ENCODE peak calls at places on chromosomes 1 and 21, in six cellular contexts. D, N, A, Y, R and Z are unnamed samples.

GRCh38 chr1:173202430-173203145 is 4.5 kb downstream of the TNFSF4 start:
- DNase-seq in Y (no peak), R (peak; percentile 34), A (peak; percentile 23), N (peak; percentile 60), D (peak; percentile 95), Z (peak; percentile 83)

GRCh38 chr1:85374160-85374559 is 90.8 kb downstream of the DDAH1 start:
- DNase-seq in Y (no peak), R (no peak), D (peak; percentile 95), A (no peak), N (no peak), Z (peak; percentile 89)

GRCh38 chr1:31732751-31733289 is 29.0 kb upstream of the COL16A1 start:
- DNase-seq in Y (no peak), N (no peak), A (no peak), D (no peak), R (no peak), Z (no peak)

GRCh38 chr1:79128726-79129125 is 122.2 kb upstream of the ADGRL4 start:
- DNase-seq in A (no peak), N (no peak), R (no peak), D (peak; percentile 93), Y (no peak), Z (peak; percentile 78)

GRCh38 chr1:202329891-202330290 is 11.8 kb downstream of the UBE2T start:
- DNase-seq in N (peak; percentile 50), R (no peak), Y (no peak), A (no peak), D (no peak), Z (no peak)

GRCh38 chr1:156025873-156026272 is 5.1 kb upstream of the SSR2 start:
- DNase-seq in Y (peak; percentile 47), A (peak; percentile 49), N (peak; percentile 82), R (peak; percentile 85), D (peak; percentile 45), Z (peak; percentile 70)

GRCh38 chr1:165539908-165540307 is 3.9 kb upstream of the LRRC52 start:
- DNase-seq in N (no peak), A (no peak), R (no peak), Y (no peak), D (no peak), Z (no peak)

GRCh38 chr1:233868461-233868860 is 36.0 kb upstream of the SLC35F3 start:
- DNase-seq in Y (no peak), R (no peak), N (no peak), A (no peak), D (no peak), Z (no peak)

GRCh38 chr1:52727114-52727586 is 897 bp downstream of the ZYG11B start:
- DNase-seq in D (no peak), A (no peak), Y (no peak), R (no peak), N (peak; percentile 33), Z (peak; percentile 32)

GRCh38 chr1:21337931-21338567 is 47.8 kb upstream of the ECE1 start:
- DNase-seq in N (no peak), D (peak; percentile 93), R (no peak), Y (no peak), A (no peak), Z (peak; percentile 93)

GRCh38 chr1:21335750-21336168 is 45.5 kb upstream of the ECE1 start:
- DNase-seq in D (no peak), A (no peak), Y (no peak), N (no peak), R (no peak), Z (no peak)

GRCh38 chr1:21338568-21339401 is 48.5 kb upstream of the ECE1 start:
- DNase-seq in R (no peak), A (no peak), Y (no peak), D (peak; percentile 93), N (peak; percentile 82), Z (peak; percentile 91)

GRCh38 chr1:21337459-21337930 is 47.2 kb upstream of the ECE1 start:
- DNase-seq in Y (no peak), R (no peak), D (no peak), N (no peak), A (no peak), Z (no peak)

DNA sequence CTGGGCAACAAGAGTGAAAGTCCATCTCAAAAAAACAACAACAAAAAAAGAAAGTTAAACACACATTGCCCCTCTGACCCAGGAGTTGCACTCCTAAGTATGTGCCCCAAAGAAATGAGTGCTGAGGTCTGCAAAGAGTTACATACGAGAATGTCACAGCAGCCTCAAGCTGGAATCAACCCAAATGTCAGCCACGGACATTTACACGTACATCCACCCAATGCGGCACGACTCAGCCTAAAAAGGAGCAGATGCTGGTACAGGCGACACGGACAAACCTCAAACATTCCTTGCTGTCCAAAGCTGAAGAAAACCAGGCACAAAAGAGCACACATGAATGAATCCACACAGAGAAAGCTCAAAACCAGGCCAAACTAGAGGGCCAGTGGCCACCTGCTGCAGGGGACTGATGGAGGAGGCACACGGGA is 46.8 kb upstream of the ECE1 start:
- DNase-seq in A (no peak), D (no peak), R (no peak), Y (no peak), N (no peak), Z (peak; percentile 85)
- H3K4me1 ChIP-seq in A (peaks cover 16% of the 10 kb centered on the region), D (peaks cover 71% of the 10 kb centered on the region), R (no peaks in the 10 kb centered on the region), Y (peaks cover 15% of the 10 kb centered on the region), N (peaks cover 12% of the 10 kb centered on the region), Z (peaks cover 56% of the 10 kb centered on the region)

GRCh38 chr1:53986458-53986857 is 31.5 kb downstream of the LDLRAD1 start:
- DNase-seq in N (no peak), A (no peak), Y (no peak), R (no peak), D (no peak), Z (no peak)
- H3K23ac ChIP-seq in N (no peak overlapping the region), A (no peak overlapping the region), Y (no peak overlapping the region), R (no peak overlapping the region), D (no peak overlapping the region), Z (no peak overlapping the region)

GRCh38 chr21:32391755-32392154 is 1.1 kb downstream of the URB1 start:
- DNase-seq in D (no peak), R (no peak), A (no peak), Y (no peak), N (no peak), Z (no peak)
- H3K4me1 ChIP-seq in D (peaks cover 8% of the 10 kb centered on the region), R (no peaks in the 10 kb centered on the region), A (peaks cover 4% of the 10 kb centered on the region), Y (peaks cover 6% of the 10 kb centered on the region), N (no peaks in the 10 kb centered on the region), Z (peaks cover 18% of the 10 kb centered on the region)

GRCh38 chr1:18103788-18104421 is 3.7 kb upstream of the IGSF21 start:
- DNase-seq in A (no peak), R (no peak), N (no peak), D (no peak), Y (no peak), Z (no peak)
- H3K23ac ChIP-seq in A (no peak overlapping the region), R (no peak overlapping the region), N (no peak overlapping the region), D (no peak overlapping the region), Y (no peak overlapping the region), Z (no peak overlapping the region)

DNA sequence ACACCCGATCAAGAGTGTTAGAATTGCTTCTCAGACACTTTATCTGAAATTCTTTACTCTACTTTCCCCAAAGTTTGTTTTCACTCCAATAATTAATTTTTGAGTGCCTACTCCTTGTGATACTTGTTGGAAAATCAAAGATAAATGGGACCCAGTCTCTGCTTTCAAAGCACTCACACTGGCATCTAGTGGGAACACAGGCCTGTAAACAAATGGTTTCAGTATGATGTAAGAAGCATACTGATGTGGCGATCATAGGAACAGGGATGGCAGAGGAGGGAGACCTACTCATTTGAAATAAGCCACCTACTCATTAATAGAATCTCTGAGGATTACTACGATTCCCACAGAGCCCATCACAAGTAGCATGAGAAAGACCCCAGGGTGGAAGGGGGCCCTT is 273.7 kb upstream of the ST6GALNAC5 start:
- DNase-seq in Y (no peak), R (no peak), N (peak; percentile 23), A (no peak), D (no peak), Z (no peak)
- H3K4me1 ChIP-seq in Y (no peaks in the 10 kb centered on the region), R (no peaks in the 10 kb centered on the region), N (no peaks in the 10 kb centered on the region), A (no peaks in the 10 kb centered on the region), D (no peaks in the 10 kb centered on the region), Z (no peaks in the 10 kb centered on the region)

GRCh38 chr1:175678471-175678870 is 64.9 kb downstream of the TNR start:
- DNase-seq in A (no peak), N (peak; percentile 21), Y (no peak), D (no peak), R (no peak), Z (peak; percentile 31)

GRCh38 chr1:175671066-175671465 is 72.3 kb downstream of the TNR start:
- DNase-seq in A (no peak), Y (no peak), R (no peak), N (no peak), D (no peak), Z (no peak)

GRCh38 chr1:175679931-175680652 is 63.3 kb downstream of the TNR start:
- DNase-seq in N (no peak), A (no peak), D (no peak), Y (no peak), R (no peak), Z (no peak)

GRCh38 chr1:175673236-175674150 is 69.9 kb downstream of the TNR start:
- DNase-seq in D (no peak), R (no peak), Y (no peak), A (peak; percentile 27), N (peak; percentile 23), Z (peak; percentile 14)

DNA sequence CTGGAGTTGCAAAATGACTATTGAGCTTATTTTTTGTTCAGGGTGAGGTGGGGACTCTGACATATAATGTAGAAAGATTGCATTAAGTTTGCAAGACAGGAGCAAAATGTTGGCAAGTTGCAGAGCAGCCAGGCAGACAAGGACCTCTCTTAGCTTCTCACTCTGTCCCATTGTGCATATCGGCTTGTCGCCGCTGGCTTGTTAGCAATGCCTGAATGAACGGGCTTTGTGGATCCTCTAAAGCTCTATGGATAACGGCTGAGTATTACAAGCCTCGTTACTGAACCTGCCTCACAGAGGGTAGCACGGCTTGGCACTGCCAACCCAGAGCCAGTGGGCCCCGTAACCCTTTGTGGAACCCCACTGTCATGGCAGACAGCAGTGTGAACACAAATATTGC is 68.4 kb downstream of the TNR start:
- DNase-seq in D (no peak), R (no peak), A (peak; percentile 38), Y (no peak), N (no peak), Z (no peak)
- H3K23ac ChIP-seq in D (no peak overlapping the region), R (no peak overlapping the region), A (no peak overlapping the region), Y (no peak overlapping the region), N (no peak overlapping the region), Z (no peak overlapping the region)

DNA sequence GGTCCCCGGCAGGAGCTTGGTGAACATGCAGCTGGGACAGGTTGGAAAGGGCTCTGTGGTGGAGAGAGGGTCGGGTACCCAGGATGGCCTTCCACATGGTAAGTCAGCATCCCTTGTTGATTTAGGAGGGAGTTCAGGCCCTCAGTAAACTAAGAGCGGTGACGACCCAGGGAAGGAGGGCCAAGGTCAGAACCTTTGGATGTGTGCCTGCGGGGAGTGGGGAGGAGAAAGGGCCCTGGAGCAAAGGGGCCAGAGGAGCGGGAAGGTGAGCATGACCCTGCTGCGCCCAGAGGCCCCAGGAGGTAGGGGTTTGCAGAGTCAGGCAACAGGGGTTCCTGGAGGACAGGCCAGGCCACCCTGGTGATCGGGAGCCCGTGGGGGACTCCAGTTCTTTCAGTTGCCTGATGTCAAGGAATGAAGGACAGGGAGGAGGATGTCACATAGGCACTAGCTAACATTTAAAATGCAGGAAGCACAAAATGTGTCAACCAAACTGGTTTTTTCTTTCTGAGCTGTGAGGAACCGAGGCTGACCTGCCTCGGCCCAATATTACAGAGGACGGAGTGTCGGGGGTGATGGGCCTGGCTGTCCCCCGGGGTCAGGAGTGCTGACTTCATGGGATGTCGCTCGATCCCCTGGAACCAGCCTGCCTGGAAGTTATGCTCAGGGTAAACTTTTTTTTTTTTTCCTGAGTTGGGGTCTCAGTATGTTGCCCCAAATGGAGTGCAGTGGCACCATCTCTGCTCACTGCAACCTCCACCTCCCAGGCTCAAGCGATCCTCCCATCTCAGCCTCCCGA is 117.4 kb upstream of the SLC45A1 start:
- DNase-seq in Y (no peak), A (no peak), R (no peak), D (no peak), N (no peak), Z (no peak)
- H3K4me1 ChIP-seq in Y (peaks cover 9% of the 10 kb centered on the region), A (peaks cover 9% of the 10 kb centered on the region), R (peaks cover 4% of the 10 kb centered on the region), D (peaks cover 41% of the 10 kb centered on the region), N (peaks cover 2% of the 10 kb centered on the region), Z (peaks cover 19% of the 10 kb centered on the region)

GRCh38 chr21:31677047-31677446 is 17.6 kb downstream of the SOD1 start:
- DNase-seq in Y (no peak), N (no peak), R (no peak), D (no peak), A (no peak), Z (no peak)
- H3K23ac ChIP-seq in Y (no peak overlapping the region), N (no peak overlapping the region), R (no peak overlapping the region), D (no peak overlapping the region), A (no peak overlapping the region), Z (no peak overlapping the region)